ENCODE peak calls at places on chromosomes 4 and X, in seven cellular contexts. One of them, this sample, is unnamed.

GRCh38 chr4:56506110-56506705 is 617 bp downstream of the ARL9 start:
- DNase-seq in caudate nucleus: no peak
- DNase-seq in HEK293T: no peak
- DNase-seq in putamen: no peak
- DNase-seq in LoVo: no peak
- DNase-seq in stimulated activated CD4-positive, alpha-beta T cell treated with anti-CD3 and anti-CD28 coated beads, Interleukin-4, amount 100 ng/mL, for 4 hours: no peak
- DNase-seq in NCI-H510A treated with DMSO at 0.1 percent for 48 hours: peak
- DNase-seq in this sample: peak

GRCh38 chr4:139214039-139214534 is 37.1 kb upstream of the ELF2 start:
- DNase-seq in caudate nucleus: no peak
- DNase-seq in HEK293T: peak
- DNase-seq in putamen: no peak
- DNase-seq in LoVo: no peak
- DNase-seq in stimulated activated CD4-positive, alpha-beta T cell treated with anti-CD3 and anti-CD28 coated beads, Interleukin-4, amount 100 ng/mL, for 4 hours: no peak
- DNase-seq in NCI-H510A treated with DMSO at 0.1 percent for 48 hours: peak
- DNase-seq in this sample: peak

GRCh38 chrX:152601848-152602616 is 35.7 kb upstream of the GABRQ start:
- DNase-seq in caudate nucleus: no peak
- DNase-seq in HEK293T: peak
- DNase-seq in putamen: no peak
- DNase-seq in LoVo: no peak
- DNase-seq in stimulated activated CD4-positive, alpha-beta T cell treated with anti-CD3 and anti-CD28 coated beads, Interleukin-4, amount 100 ng/mL, for 4 hours: no peak
- DNase-seq in NCI-H510A treated with DMSO at 0.1 percent for 48 hours: peak
- DNase-seq in this sample: peak

GRCh38 chrX:154412468-154412867 is 1.1 kb downstream of the TAFAZZIN start:
- DNase-seq in caudate nucleus: no peak
- DNase-seq in HEK293T: no peak
- DNase-seq in putamen: no peak
- DNase-seq in LoVo: no peak
- DNase-seq in stimulated activated CD4-positive, alpha-beta T cell treated with anti-CD3 and anti-CD28 coated beads, Interleukin-4, amount 100 ng/mL, for 4 hours: no peak
- DNase-seq in NCI-H510A treated with DMSO at 0.1 percent for 48 hours: no peak
- DNase-seq in this sample: no peak

GRCh38 chrX:45712067-45712466 is 511.4 kb upstream of the DIPK2B start:
- DNase-seq in caudate nucleus: no peak
- DNase-seq in HEK293T: no peak
- DNase-seq in putamen: no peak
- DNase-seq in LoVo: no peak
- DNase-seq in stimulated activated CD4-positive, alpha-beta T cell treated with anti-CD3 and anti-CD28 coated beads, Interleukin-4, amount 100 ng/mL, for 4 hours: no peak
- DNase-seq in NCI-H510A treated with DMSO at 0.1 percent for 48 hours: no peak
- DNase-seq in this sample: no peak

GRCh38 chr4:51825341-51825740 is 17.6 kb upstream of the DCUN1D4 start:
- DNase-seq in caudate nucleus: no peak
- DNase-seq in HEK293T: no peak
- DNase-seq in putamen: no peak
- DNase-seq in LoVo: no peak
- DNase-seq in stimulated activated CD4-positive, alpha-beta T cell treated with anti-CD3 and anti-CD28 coated beads, Interleukin-4, amount 100 ng/mL, for 4 hours: no peak
- DNase-seq in NCI-H510A treated with DMSO at 0.1 percent for 48 hours: no peak
- DNase-seq in this sample: no peak

GRCh38 chr4:112968456-112969159 is 80.8 kb upstream of the ANK2 start:
- DNase-seq in caudate nucleus: no peak
- DNase-seq in HEK293T: no peak
- DNase-seq in putamen: no peak
- DNase-seq in LoVo: no peak
- DNase-seq in stimulated activated CD4-positive, alpha-beta T cell treated with anti-CD3 and anti-CD28 coated beads, Interleukin-4, amount 100 ng/mL, for 4 hours: no peak
- DNase-seq in NCI-H510A treated with DMSO at 0.1 percent for 48 hours: no peak
- DNase-seq in this sample: no peak

GRCh38 chr4:6269651-6270511 is at the start of gene WFS1:
- DNase-seq in caudate nucleus: peak
- DNase-seq in HEK293T: peak
- DNase-seq in putamen: peak
- DNase-seq in LoVo: peak
- DNase-seq in stimulated activated CD4-positive, alpha-beta T cell treated with anti-CD3 and anti-CD28 coated beads, Interleukin-4, amount 100 ng/mL, for 4 hours: peak
- DNase-seq in NCI-H510A treated with DMSO at 0.1 percent for 48 hours: peak
- DNase-seq in this sample: peak

GRCh38 chr4:129344058-129344457 is 248.1 kb downstream of the C4orf33 start:
- DNase-seq in caudate nucleus: no peak
- DNase-seq in HEK293T: peak
- DNase-seq in putamen: peak
- DNase-seq in LoVo: peak
- DNase-seq in stimulated activated CD4-positive, alpha-beta T cell treated with anti-CD3 and anti-CD28 coated beads, Interleukin-4, amount 100 ng/mL, for 4 hours: no peak
- DNase-seq in NCI-H510A treated with DMSO at 0.1 percent for 48 hours: peak
- DNase-seq in this sample: peak

GRCh38 chr4:22873899-22874298 is 181.2 kb downstream of the GBA3 start:
- DNase-seq in caudate nucleus: no peak
- DNase-seq in HEK293T: no peak
- DNase-seq in putamen: no peak
- DNase-seq in LoVo: no peak
- DNase-seq in stimulated activated CD4-positive, alpha-beta T cell treated with anti-CD3 and anti-CD28 coated beads, Interleukin-4, amount 100 ng/mL, for 4 hours: no peak
- DNase-seq in NCI-H510A treated with DMSO at 0.1 percent for 48 hours: no peak
- DNase-seq in this sample: no peak

GRCh38 chrX:17520206-17520605 is 145.2 kb downstream of the NHS start:
- DNase-seq in caudate nucleus: no peak
- DNase-seq in HEK293T: no peak
- DNase-seq in putamen: no peak
- DNase-seq in LoVo: no peak
- DNase-seq in stimulated activated CD4-positive, alpha-beta T cell treated with anti-CD3 and anti-CD28 coated beads, Interleukin-4, amount 100 ng/mL, for 4 hours: no peak
- DNase-seq in NCI-H510A treated with DMSO at 0.1 percent for 48 hours: no peak
- DNase-seq in this sample: no peak

GRCh38 chr4:18033111-18034085 is 11.8 kb upstream of the LCORL start:
- DNase-seq in caudate nucleus: no peak
- DNase-seq in HEK293T: no peak
- DNase-seq in putamen: no peak
- DNase-seq in LoVo: no peak
- DNase-seq in stimulated activated CD4-positive, alpha-beta T cell treated with anti-CD3 and anti-CD28 coated beads, Interleukin-4, amount 100 ng/mL, for 4 hours: no peak
- DNase-seq in NCI-H510A treated with DMSO at 0.1 percent for 48 hours: no peak
- DNase-seq in this sample: no peak

GRCh38 chrX:153766098-153766817 is 2.2 kb downstream of the PLXNB3 start:
- DNase-seq in caudate nucleus: no peak
- DNase-seq in HEK293T: no peak
- DNase-seq in putamen: peak
- DNase-seq in LoVo: no peak
- DNase-seq in stimulated activated CD4-positive, alpha-beta T cell treated with anti-CD3 and anti-CD28 coated beads, Interleukin-4, amount 100 ng/mL, for 4 hours: peak
- DNase-seq in NCI-H510A treated with DMSO at 0.1 percent for 48 hours: no peak
- DNase-seq in this sample: peak

GRCh38 chr4:153486281-153487151 is 20.4 kb downstream of the TMEM131L start:
- DNase-seq in caudate nucleus: no peak
- DNase-seq in HEK293T: no peak
- DNase-seq in putamen: no peak
- DNase-seq in LoVo: peak
- DNase-seq in stimulated activated CD4-positive, alpha-beta T cell treated with anti-CD3 and anti-CD28 coated beads, Interleukin-4, amount 100 ng/mL, for 4 hours: peak
- DNase-seq in NCI-H510A treated with DMSO at 0.1 percent for 48 hours: no peak
- DNase-seq in this sample: no peak

GRCh38 chrX:154712781-154713391 is 38.0 kb downstream of the GAB3 start:
- DNase-seq in caudate nucleus: no peak
- DNase-seq in HEK293T: no peak
- DNase-seq in putamen: no peak
- DNase-seq in LoVo: peak
- DNase-seq in stimulated activated CD4-positive, alpha-beta T cell treated with anti-CD3 and anti-CD28 coated beads, Interleukin-4, amount 100 ng/mL, for 4 hours: peak
- DNase-seq in NCI-H510A treated with DMSO at 0.1 percent for 48 hours: no peak
- DNase-seq in this sample: no peak

GRCh38 chr4:175806741-175807140 is 5.3 kb downstream of the GPM6A start:
- DNase-seq in caudate nucleus: no peak
- DNase-seq in HEK293T: no peak
- DNase-seq in putamen: no peak
- DNase-seq in LoVo: no peak
- DNase-seq in stimulated activated CD4-positive, alpha-beta T cell treated with anti-CD3 and anti-CD28 coated beads, Interleukin-4, amount 100 ng/mL, for 4 hours: no peak
- DNase-seq in NCI-H510A treated with DMSO at 0.1 percent for 48 hours: no peak
- DNase-seq in this sample: no peak

GRCh38 chr4:157587681-157588423 is 367.3 kb downstream of the GRIA2 start:
- DNase-seq in caudate nucleus: no peak
- DNase-seq in HEK293T: no peak
- DNase-seq in putamen: peak
- DNase-seq in LoVo: no peak
- DNase-seq in stimulated activated CD4-positive, alpha-beta T cell treated with anti-CD3 and anti-CD28 coated beads, Interleukin-4, amount 100 ng/mL, for 4 hours: no peak
- DNase-seq in NCI-H510A treated with DMSO at 0.1 percent for 48 hours: no peak
- DNase-seq in this sample: no peak

GRCh38 chr4:127304356-127304755 is 328.4 kb upstream of the INTU start:
- DNase-seq in caudate nucleus: no peak
- DNase-seq in HEK293T: no peak
- DNase-seq in putamen: no peak
- DNase-seq in LoVo: no peak
- DNase-seq in stimulated activated CD4-positive, alpha-beta T cell treated with anti-CD3 and anti-CD28 coated beads, Interleukin-4, amount 100 ng/mL, for 4 hours: no peak
- DNase-seq in NCI-H510A treated with DMSO at 0.1 percent for 48 hours: no peak
- DNase-seq in this sample: no peak

GRCh38 chrX:7904557-7904956 is 22.7 kb downstream of the PNPLA4 start:
- DNase-seq in caudate nucleus: no peak
- DNase-seq in HEK293T: no peak
- DNase-seq in putamen: no peak
- DNase-seq in LoVo: no peak
- DNase-seq in stimulated activated CD4-positive, alpha-beta T cell treated with anti-CD3 and anti-CD28 coated beads, Interleukin-4, amount 100 ng/mL, for 4 hours: no peak
- DNase-seq in NCI-H510A treated with DMSO at 0.1 percent for 48 hours: no peak
- DNase-seq in this sample: no peak

GRCh38 chrX:101419489-101419888 is 11.5 kb downstream of the HNRNPH2 start:
- DNase-seq in caudate nucleus: no peak
- DNase-seq in HEK293T: no peak
- DNase-seq in putamen: no peak
- DNase-seq in LoVo: no peak
- DNase-seq in stimulated activated CD4-positive, alpha-beta T cell treated with anti-CD3 and anti-CD28 coated beads, Interleukin-4, amount 100 ng/mL, for 4 hours: no peak
- DNase-seq in NCI-H510A treated with DMSO at 0.1 percent for 48 hours: no peak
- DNase-seq in this sample: no peak

GRCh38 chrX:63750846-63751245 is 34.2 kb downstream of the ARHGEF9 start:
- DNase-seq in caudate nucleus: no peak
- DNase-seq in HEK293T: no peak
- DNase-seq in putamen: no peak
- DNase-seq in LoVo: no peak
- DNase-seq in stimulated activated CD4-positive, alpha-beta T cell treated with anti-CD3 and anti-CD28 coated beads, Interleukin-4, amount 100 ng/mL, for 4 hours: no peak
- DNase-seq in NCI-H510A treated with DMSO at 0.1 percent for 48 hours: no peak
- DNase-seq in this sample: no peak

GRCh38 chr4:72744103-72744725 is 175.2 kb upstream of the ADAMTS3 start:
- DNase-seq in caudate nucleus: no peak
- DNase-seq in HEK293T: no peak
- DNase-seq in putamen: no peak
- DNase-seq in LoVo: no peak
- DNase-seq in stimulated activated CD4-positive, alpha-beta T cell treated with anti-CD3 and anti-CD28 coated beads, Interleukin-4, amount 100 ng/mL, for 4 hours: no peak
- DNase-seq in NCI-H510A treated with DMSO at 0.1 percent for 48 hours: no peak
- DNase-seq in this sample: no peak

GRCh38 chrX:71475906-71476305 is 57.0 kb upstream of the OGT start:
- DNase-seq in caudate nucleus: no peak
- DNase-seq in HEK293T: no peak
- DNase-seq in putamen: no peak
- DNase-seq in LoVo: no peak
- DNase-seq in stimulated activated CD4-positive, alpha-beta T cell treated with anti-CD3 and anti-CD28 coated beads, Interleukin-4, amount 100 ng/mL, for 4 hours: no peak
- DNase-seq in NCI-H510A treated with DMSO at 0.1 percent for 48 hours: no peak
- DNase-seq in this sample: no peak

GRCh38 chr4:126533176-126533575 is 1099.6 kb upstream of the INTU start:
- DNase-seq in caudate nucleus: no peak
- DNase-seq in HEK293T: no peak
- DNase-seq in putamen: no peak
- DNase-seq in LoVo: no peak
- DNase-seq in stimulated activated CD4-positive, alpha-beta T cell treated with anti-CD3 and anti-CD28 coated beads, Interleukin-4, amount 100 ng/mL, for 4 hours: no peak
- DNase-seq in NCI-H510A treated with DMSO at 0.1 percent for 48 hours: no peak
- DNase-seq in this sample: no peak

GRCh38 chr4:88674989-88675388 is 22.6 kb downstream of the NAP1L5 start:
- DNase-seq in caudate nucleus: no peak
- DNase-seq in HEK293T: no peak
- DNase-seq in putamen: no peak
- DNase-seq in LoVo: no peak
- DNase-seq in stimulated activated CD4-positive, alpha-beta T cell treated with anti-CD3 and anti-CD28 coated beads, Interleukin-4, amount 100 ng/mL, for 4 hours: no peak
- DNase-seq in NCI-H510A treated with DMSO at 0.1 percent for 48 hours: no peak
- DNase-seq in this sample: no peak

GRCh38 chrX:19332983-19333382 is 10.7 kb upstream of the PDHA1 start:
- DNase-seq in caudate nucleus: peak
- DNase-seq in HEK293T: no peak
- DNase-seq in putamen: peak
- DNase-seq in LoVo: no peak
- DNase-seq in stimulated activated CD4-positive, alpha-beta T cell treated with anti-CD3 and anti-CD28 coated beads, Interleukin-4, amount 100 ng/mL, for 4 hours: no peak
- DNase-seq in NCI-H510A treated with DMSO at 0.1 percent for 48 hours: peak
- DNase-seq in this sample: no peak

GRCh38 chr4:1026115-1026514 is 14.7 kb downstream of the FGFRL1 start:
- DNase-seq in caudate nucleus: no peak
- DNase-seq in HEK293T: peak
- DNase-seq in putamen: no peak
- DNase-seq in LoVo: no peak
- DNase-seq in stimulated activated CD4-positive, alpha-beta T cell treated with anti-CD3 and anti-CD28 coated beads, Interleukin-4, amount 100 ng/mL, for 4 hours: peak
- DNase-seq in NCI-H510A treated with DMSO at 0.1 percent for 48 hours: no peak
- DNase-seq in this sample: peak

GRCh38 chrX:74179499-74179898 is 124.5 kb upstream of the ZCCHC13 start:
- DNase-seq in caudate nucleus: no peak
- DNase-seq in HEK293T: peak
- DNase-seq in putamen: no peak
- DNase-seq in LoVo: no peak
- DNase-seq in stimulated activated CD4-positive, alpha-beta T cell treated with anti-CD3 and anti-CD28 coated beads, Interleukin-4, amount 100 ng/mL, for 4 hours: no peak
- DNase-seq in NCI-H510A treated with DMSO at 0.1 percent for 48 hours: no peak
- DNase-seq in this sample: no peak

GRCh38 chr4:113540859-113541258 is 220.7 kb downstream of the CAMK2D start:
- DNase-seq in caudate nucleus: no peak
- DNase-seq in HEK293T: no peak
- DNase-seq in putamen: no peak
- DNase-seq in LoVo: no peak
- DNase-seq in stimulated activated CD4-positive, alpha-beta T cell treated with anti-CD3 and anti-CD28 coated beads, Interleukin-4, amount 100 ng/mL, for 4 hours: peak
- DNase-seq in NCI-H510A treated with DMSO at 0.1 percent for 48 hours: peak
- DNase-seq in this sample: no peak

GRCh38 chrX:113594504-113594903 is 753.9 kb upstream of the AMOT start:
- DNase-seq in caudate nucleus: no peak
- DNase-seq in HEK293T: no peak
- DNase-seq in putamen: no peak
- DNase-seq in LoVo: no peak
- DNase-seq in stimulated activated CD4-positive, alpha-beta T cell treated with anti-CD3 and anti-CD28 coated beads, Interleukin-4, amount 100 ng/mL, for 4 hours: no peak
- DNase-seq in NCI-H510A treated with DMSO at 0.1 percent for 48 hours: no peak
- DNase-seq in this sample: no peak

GRCh38 chrX:18872621-18873020 is 111.3 kb downstream of the PHKA2 start:
- DNase-seq in caudate nucleus: no peak
- DNase-seq in HEK293T: no peak
- DNase-seq in putamen: no peak
- DNase-seq in LoVo: no peak
- DNase-seq in stimulated activated CD4-positive, alpha-beta T cell treated with anti-CD3 and anti-CD28 coated beads, Interleukin-4, amount 100 ng/mL, for 4 hours: no peak
- DNase-seq in NCI-H510A treated with DMSO at 0.1 percent for 48 hours: no peak
- DNase-seq in this sample: no peak

GRCh38 chr4:165668694-165669093 is 204.3 kb upstream of the TLL1 start:
- DNase-seq in caudate nucleus: no peak
- DNase-seq in HEK293T: no peak
- DNase-seq in putamen: no peak
- DNase-seq in LoVo: no peak
- DNase-seq in stimulated activated CD4-positive, alpha-beta T cell treated with anti-CD3 and anti-CD28 coated beads, Interleukin-4, amount 100 ng/mL, for 4 hours: no peak
- DNase-seq in NCI-H510A treated with DMSO at 0.1 percent for 48 hours: no peak
- DNase-seq in this sample: no peak

This sample was measured in erythroblast.